ENCODE peak calls at places on chromosomes 5 and 9, in four cellular contexts. One of them, this sample, is unnamed.

GRCh38 chr9:134283111-134283515 is 43.1 kb upstream of the RXRA start:
- DNase-seq in GDM1: no peak
- DNase-seq in esophagus squamous epithelium: no peak
- DNase-seq in NCI-H774: no peak
- DNase-seq in this sample: peak

GRCh38 chr9:65420771-65421170 is 135.8 kb upstream of the FOXD4L5 start:
- DNase-seq in GDM1: no peak
- DNase-seq in esophagus squamous epithelium: no peak
- DNase-seq in NCI-H774: no peak
- DNase-seq in this sample: no peak

GRCh38 chr9:99351647-99352046 is 129.6 kb downstream of the SEC61B start:
- DNase-seq in GDM1: no peak
- DNase-seq in esophagus squamous epithelium: no peak
- DNase-seq in NCI-H774: no peak
- DNase-seq in this sample: no peak

GRCh38 chr5:172347653-172348052 is 64.1 kb upstream of the UBTD2 start:
- DNase-seq in GDM1: no peak
- DNase-seq in esophagus squamous epithelium: no peak
- DNase-seq in NCI-H774: no peak
- DNase-seq in this sample: no peak

GRCh38 chr5:108747111-108748009 is at the start of gene FER:
- DNase-seq in GDM1: peak
- DNase-seq in esophagus squamous epithelium: no peak
- DNase-seq in NCI-H774: no peak
- DNase-seq in this sample: no peak

GRCh38 chr5:54593809-54594208 is 76.2 kb downstream of the SNX18 start:
- DNase-seq in GDM1: no peak
- DNase-seq in esophagus squamous epithelium: no peak
- DNase-seq in NCI-H774: no peak
- DNase-seq in this sample: no peak

GRCh38 chr9:37520641-37521040 is 34.9 kb downstream of the POLR1E start:
- DNase-seq in GDM1: no peak
- DNase-seq in esophagus squamous epithelium: no peak
- DNase-seq in NCI-H774: no peak
- DNase-seq in this sample: no peak

GRCh38 chr9:24257726-24258125 is 288.0 kb downstream of the IZUMO3 start:
- DNase-seq in GDM1: no peak
- DNase-seq in esophagus squamous epithelium: no peak
- DNase-seq in NCI-H774: peak
- DNase-seq in this sample: peak

GRCh38 chr9:11356101-11356500 is 743.3 kb upstream of the PTPRD start:
- DNase-seq in GDM1: no peak
- DNase-seq in esophagus squamous epithelium: no peak
- DNase-seq in NCI-H774: no peak
- DNase-seq in this sample: no peak

GRCh38 chr5:154355141-154355611 is 90.6 kb upstream of the SAP30L start:
- DNase-seq in GDM1: no peak
- DNase-seq in esophagus squamous epithelium: no peak
- DNase-seq in NCI-H774: no peak
- DNase-seq in this sample: no peak

GRCh38 chr5:78547731-78548189 is 100.8 kb downstream of the LHFPL2 start:
- DNase-seq in GDM1: no peak
- DNase-seq in esophagus squamous epithelium: no peak
- DNase-seq in NCI-H774: no peak
- DNase-seq in this sample: peak

GRCh38 chr9:132937463-132937901 is 6.9 kb downstream of the TSC1 start:
- DNase-seq in GDM1: no peak
- DNase-seq in esophagus squamous epithelium: no peak
- DNase-seq in NCI-H774: no peak
- DNase-seq in this sample: no peak

GRCh38 chr9:126335837-126336236 is 9.2 kb downstream of the MVB12B start:
- DNase-seq in GDM1: no peak
- DNase-seq in esophagus squamous epithelium: no peak
- DNase-seq in NCI-H774: no peak
- DNase-seq in this sample: no peak

GRCh38 chr5:153476767-153477166 is 13.7 kb upstream of the GRIA1 start:
- DNase-seq in GDM1: no peak
- DNase-seq in esophagus squamous epithelium: no peak
- DNase-seq in NCI-H774: no peak
- DNase-seq in this sample: no peak

GRCh38 chr9:133200631-133201030 is 8.4 kb downstream of the OBP2B start:
- DNase-seq in GDM1: no peak
- DNase-seq in esophagus squamous epithelium: no peak
- DNase-seq in NCI-H774: no peak
- DNase-seq in this sample: no peak

GRCh38 chr5:87722286-87722685 is 309.6 kb upstream of the CCNH start:
- DNase-seq in GDM1: no peak
- DNase-seq in esophagus squamous epithelium: no peak
- DNase-seq in NCI-H774: no peak
- DNase-seq in this sample: no peak

GRCh38 chr9:134175291-134175807 is 11.0 kb upstream of the RNU6ATAC start:
- DNase-seq in GDM1: no peak
- DNase-seq in esophagus squamous epithelium: no peak
- DNase-seq in NCI-H774: no peak
- DNase-seq in this sample: no peak

GRCh38 chr5:142654578-142655042 is 31.3 kb downstream of the FGF1 start:
- DNase-seq in GDM1: no peak
- DNase-seq in esophagus squamous epithelium: no peak
- DNase-seq in NCI-H774: no peak
- DNase-seq in this sample: no peak

GRCh38 chr9:133349965-133350624 is 2.1 kb downstream of the RPL7A start:
- DNase-seq in GDM1: no peak
- DNase-seq in esophagus squamous epithelium: no peak
- DNase-seq in NCI-H774: no peak
- DNase-seq in this sample: no peak

GRCh38 chr5:7094626-7095025 is 301.3 kb upstream of the ADCY2 start:
- DNase-seq in GDM1: no peak
- DNase-seq in esophagus squamous epithelium: no peak
- DNase-seq in NCI-H774: no peak
- DNase-seq in this sample: no peak

GRCh38 chr5:132260051-132260450 is 2.6 kb downstream of the PDLIM4 start:
- DNase-seq in GDM1: no peak
- DNase-seq in esophagus squamous epithelium: no peak
- DNase-seq in NCI-H774: no peak
- DNase-seq in this sample: no peak

GRCh38 chr5:177116631-177117373 is 16.8 kb upstream of the NSD1 start:
- DNase-seq in GDM1: no peak
- DNase-seq in esophagus squamous epithelium: no peak
- DNase-seq in NCI-H774: no peak
- DNase-seq in this sample: no peak

GRCh38 chr5:53882637-53883036 is 322.2 kb downstream of the NDUFS4 start:
- DNase-seq in GDM1: no peak
- DNase-seq in esophagus squamous epithelium: no peak
- DNase-seq in NCI-H774: no peak
- DNase-seq in this sample: no peak

GRCh38 chr5:45454114-45454513 is 242.1 kb downstream of the HCN1 start:
- DNase-seq in GDM1: peak
- DNase-seq in esophagus squamous epithelium: no peak
- DNase-seq in NCI-H774: no peak
- DNase-seq in this sample: no peak

GRCh38 chr5:93163010-93163663 is 417.9 kb downstream of the NR2F1-AS1 start:
- DNase-seq in GDM1: no peak
- DNase-seq in esophagus squamous epithelium: no peak
- DNase-seq in NCI-H774: no peak
- DNase-seq in this sample: peak

GRCh38 chr9:117494401-117495130 is 79.7 kb upstream of the ASTN2 start:
- DNase-seq in GDM1: no peak
- DNase-seq in esophagus squamous epithelium: no peak
- DNase-seq in NCI-H774: peak
- DNase-seq in this sample: no peak

GRCh38 chr9:98158071-98158791 is 34.2 kb downstream of the CORO2A start:
- DNase-seq in GDM1: no peak
- DNase-seq in esophagus squamous epithelium: no peak
- DNase-seq in NCI-H774: peak
- DNase-seq in this sample: no peak

GRCh38 chr9:426976-427375 is 212.3 kb downstream of the DOCK8 start:
- DNase-seq in GDM1: no peak
- DNase-seq in esophagus squamous epithelium: no peak
- DNase-seq in NCI-H774: no peak
- DNase-seq in this sample: no peak

GRCh38 chr5:125972706-125973105 is 450.5 kb upstream of the GRAMD2B start:
- DNase-seq in GDM1: no peak
- DNase-seq in esophagus squamous epithelium: no peak
- DNase-seq in NCI-H774: no peak
- DNase-seq in this sample: no peak

GRCh38 chr5:34586117-34586885 is 69.8 kb upstream of the RAI14 start:
- DNase-seq in GDM1: no peak
- DNase-seq in esophagus squamous epithelium: no peak
- DNase-seq in NCI-H774: no peak
- DNase-seq in this sample: no peak

GRCh38 chr9:127931092-127931881 is 710 bp upstream of the PIP5KL1 start:
- DNase-seq in GDM1: no peak
- DNase-seq in esophagus squamous epithelium: no peak
- DNase-seq in NCI-H774: peak
- DNase-seq in this sample: no peak

GRCh38 chr9:114258866-114259799 is 63.8 kb upstream of the ORM1 start:
- DNase-seq in GDM1: no peak
- DNase-seq in esophagus squamous epithelium: no peak
- DNase-seq in NCI-H774: no peak
- DNase-seq in this sample: no peak

GRCh38 chr9:89810434-89810833 is 205.6 kb downstream of the GADD45G start:
- DNase-seq in GDM1: no peak
- DNase-seq in esophagus squamous epithelium: no peak
- DNase-seq in NCI-H774: no peak
- DNase-seq in this sample: no peak

GRCh38 chr5:131282235-131282634 is 18.4 kb downstream of the CDC42SE2 start:
- DNase-seq in GDM1: no peak
- DNase-seq in esophagus squamous epithelium: no peak
- DNase-seq in NCI-H774: no peak
- DNase-seq in this sample: no peak

GRCh38 chr9:20044686-20045085 is 255.8 kb upstream of the SLC24A2 start:
- DNase-seq in GDM1: no peak
- DNase-seq in esophagus squamous epithelium: no peak
- DNase-seq in NCI-H774: no peak
- DNase-seq in this sample: no peak

This sample was measured in BJ.